ENCODE peak calls at places on chromosomes 11 and 22, in five cellular contexts. One of them, this sample, is unnamed.

GRCh38 chr22:19331474-19331873 is 40.0 kb upstream of the CLTCL1 start:
- DNase-seq in nephron progenitor cell: no peak
- DNase-seq in colonic mucosa: no peak
- DNase-seq in natural killer cell: no peak
- DNase-seq in IMR-90: no peak
- DNase-seq in this sample: no peak

GRCh38 chr22:21866821-21867527 is 471 bp downstream of the MAPK1 start:
- DNase-seq in IMR-90: no peak
- DNase-seq in natural killer cell: peak
- DNase-seq in nephron progenitor cell: no peak
- DNase-seq in colonic mucosa: peak
- DNase-seq in this sample: no peak

GRCh38 chr11:48087422-48087821 is 107.1 kb downstream of the PTPRJ start:
- DNase-seq in nephron progenitor cell: no peak
- DNase-seq in natural killer cell: no peak
- DNase-seq in colonic mucosa: no peak
- DNase-seq in IMR-90: no peak
- DNase-seq in this sample: no peak

GRCh38 chr22:27797793-27798525 is 3.6 kb downstream of the MN1 start:
- DNase-seq in nephron progenitor cell: peak
- DNase-seq in colonic mucosa: no peak
- DNase-seq in natural killer cell: no peak
- DNase-seq in IMR-90: no peak
- DNase-seq in this sample: no peak

GRCh38 chr22:20610243-20610686 is 102.9 kb downstream of the MED15 start:
- DNase-seq in IMR-90: no peak
- DNase-seq in nephron progenitor cell: no peak
- DNase-seq in natural killer cell: peak
- DNase-seq in colonic mucosa: no peak
- DNase-seq in this sample: no peak

GRCh38 chr11:3614742-3615171 is 27.0 kb downstream of the ART5 start:
- DNase-seq in nephron progenitor cell: no peak
- DNase-seq in colonic mucosa: no peak
- DNase-seq in IMR-90: no peak
- DNase-seq in natural killer cell: no peak
- DNase-seq in this sample: peak

GRCh38 chr11:11400635-11401232 is 47.7 kb upstream of the CSNK2A3 start:
- DNase-seq in IMR-90: no peak
- DNase-seq in nephron progenitor cell: no peak
- DNase-seq in natural killer cell: no peak
- DNase-seq in colonic mucosa: no peak
- DNase-seq in this sample: no peak

GRCh38 chr11:73396251-73396930 is 20.2 kb downstream of the RELT start:
- DNase-seq in natural killer cell: no peak
- DNase-seq in nephron progenitor cell: no peak
- DNase-seq in IMR-90: no peak
- DNase-seq in colonic mucosa: no peak
- DNase-seq in this sample: no peak

GRCh38 chr11:77109236-77110019 is 6.8 kb downstream of the OMP start:
- DNase-seq in nephron progenitor cell: no peak
- DNase-seq in colonic mucosa: no peak
- DNase-seq in natural killer cell: no peak
- DNase-seq in IMR-90: peak
- DNase-seq in this sample: no peak

GRCh38 chr11:92070026-92070889 is 154.4 kb upstream of the FAT3 start:
- DNase-seq in nephron progenitor cell: no peak
- DNase-seq in IMR-90: no peak
- DNase-seq in colonic mucosa: no peak
- DNase-seq in natural killer cell: no peak
- DNase-seq in this sample: no peak

GRCh38 chr22:48866906-48867597 is 960.6 kb downstream of the BRD1 start:
- DNase-seq in colonic mucosa: no peak
- DNase-seq in nephron progenitor cell: no peak
- DNase-seq in natural killer cell: no peak
- DNase-seq in IMR-90: no peak
- DNase-seq in this sample: no peak

GRCh38 chr11:75557649-75558494 is 4.2 kb upstream of the SERPINH1 start:
- DNase-seq in IMR-90: peak
- DNase-seq in nephron progenitor cell: no peak
- DNase-seq in natural killer cell: no peak
- DNase-seq in colonic mucosa: no peak
- DNase-seq in this sample: no peak

GRCh38 chr11:120573756-120574354 is 62.3 kb downstream of the GRIK4 start:
- DNase-seq in nephron progenitor cell: no peak
- DNase-seq in natural killer cell: no peak
- DNase-seq in colonic mucosa: no peak
- DNase-seq in IMR-90: no peak
- DNase-seq in this sample: no peak

GRCh38 chr22:19723990-19724827 is 870 bp downstream of the GP1BB start:
- DNase-seq in natural killer cell: no peak
- DNase-seq in nephron progenitor cell: peak
- DNase-seq in colonic mucosa: no peak
- DNase-seq in IMR-90: peak
- DNase-seq in this sample: no peak

GRCh38 chr22:50527921-50528681 is 1.7 kb downstream of the TYMP start:
- DNase-seq in IMR-90: no peak
- DNase-seq in colonic mucosa: no peak
- DNase-seq in nephron progenitor cell: no peak
- DNase-seq in natural killer cell: no peak
- DNase-seq in this sample: no peak

GRCh38 chr11:492416-493226 is 14.4 kb downstream of the RNH1 start:
- DNase-seq in natural killer cell: no peak
- DNase-seq in nephron progenitor cell: no peak
- DNase-seq in colonic mucosa: no peak
- DNase-seq in IMR-90: no peak
- DNase-seq in this sample: no peak

GRCh38 chr11:61627831-61628753 is 47.2 kb upstream of the SYT7 start:
- DNase-seq in nephron progenitor cell: peak
- DNase-seq in colonic mucosa: peak
- DNase-seq in natural killer cell: peak
- DNase-seq in IMR-90: peak
- DNase-seq in this sample: no peak
- TF ChIP-seq CTCF in nephron progenitor cell: peak
- TF ChIP-seq CTCF in colonic mucosa: peak
- TF ChIP-seq CTCF in natural killer cell: peak
- TF ChIP-seq CTCF in IMR-90: peak
- TF ChIP-seq CTCF in this sample: no peak

DNA sequence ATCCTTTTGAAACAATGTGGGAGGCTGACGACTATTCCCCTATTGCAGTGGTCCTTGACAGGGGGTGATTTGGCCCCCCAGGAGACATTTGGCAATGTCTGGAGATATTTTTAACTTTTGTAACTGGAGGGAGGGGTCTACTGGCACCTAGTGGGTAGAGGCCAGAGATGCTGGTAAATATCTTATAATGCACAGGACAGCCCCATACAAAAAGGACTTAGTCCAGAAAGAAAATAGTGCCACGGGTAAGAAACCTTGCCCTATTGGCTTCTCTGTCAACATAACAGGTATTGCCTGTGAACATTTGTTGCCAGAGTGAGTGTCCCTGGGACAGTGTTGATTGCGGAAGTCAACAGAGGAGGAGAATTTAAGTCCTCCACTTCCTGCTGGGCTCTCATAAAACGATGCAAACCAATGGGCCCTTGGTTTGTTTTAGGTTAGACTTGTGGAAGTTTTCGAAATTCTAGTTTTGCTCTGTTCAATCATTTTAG is 101.6 kb downstream of the MAML2 start:
- DNase-seq in natural killer cell: no peak
- DNase-seq in nephron progenitor cell: no peak
- DNase-seq in IMR-90: no peak
- DNase-seq in colonic mucosa: peak
- DNase-seq in this sample: no peak
- TF ChIP-seq CTCF in natural killer cell: no peak
- TF ChIP-seq CTCF in nephron progenitor cell: no peak
- TF ChIP-seq CTCF in IMR-90: peak
- TF ChIP-seq CTCF in colonic mucosa: no peak
- TF ChIP-seq CTCF in this sample: no peak

GRCh38 chr11:12834630-12835029 is 160.4 kb downstream of the TEAD1 start:
- DNase-seq in IMR-90: no peak
- DNase-seq in natural killer cell: no peak
- DNase-seq in colonic mucosa: no peak
- DNase-seq in nephron progenitor cell: no peak
- DNase-seq in this sample: no peak
- TF ChIP-seq CTCF in IMR-90: no peak
- TF ChIP-seq CTCF in natural killer cell: no peak
- TF ChIP-seq CTCF in colonic mucosa: no peak
- TF ChIP-seq CTCF in nephron progenitor cell: no peak
- TF ChIP-seq CTCF in this sample: no peak

DNA sequence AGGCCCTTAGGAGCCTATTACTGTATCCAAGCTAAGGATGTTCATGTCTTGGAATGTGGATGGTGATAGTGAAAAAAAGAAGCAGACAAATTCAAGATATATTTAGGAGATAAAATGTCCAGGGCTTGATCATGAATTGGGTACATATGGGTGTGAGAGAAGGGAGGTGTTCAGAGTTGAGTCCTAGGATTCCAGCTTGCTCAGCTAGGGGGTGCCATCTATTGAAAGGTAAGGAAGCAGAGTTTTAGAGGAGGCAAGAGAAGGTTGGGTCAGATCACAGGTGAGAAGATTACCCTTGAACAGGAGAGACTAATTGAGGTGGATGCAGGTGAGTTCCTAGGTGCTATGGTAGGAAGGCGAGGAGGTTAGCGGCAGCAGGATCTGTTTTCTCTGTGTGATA is 60.5 kb downstream of the GRAMD1B start:
- DNase-seq in nephron progenitor cell: no peak
- DNase-seq in colonic mucosa: no peak
- DNase-seq in natural killer cell: no peak
- DNase-seq in IMR-90: no peak
- DNase-seq in this sample: no peak
- TF ChIP-seq CTCF in nephron progenitor cell: no peak
- TF ChIP-seq CTCF in colonic mucosa: no peak
- TF ChIP-seq CTCF in natural killer cell: no peak
- TF ChIP-seq CTCF in IMR-90: no peak
- TF ChIP-seq CTCF in this sample: no peak

GRCh38 chr22:16932577-16932976 is 75.4 kb downstream of the GAB4 start:
- DNase-seq in nephron progenitor cell: no peak
- DNase-seq in natural killer cell: no peak
- DNase-seq in IMR-90: no peak
- DNase-seq in colonic mucosa: no peak
- DNase-seq in this sample: no peak
- TF ChIP-seq CTCF in nephron progenitor cell: no peak
- TF ChIP-seq CTCF in natural killer cell: no peak
- TF ChIP-seq CTCF in IMR-90: no peak
- TF ChIP-seq CTCF in colonic mucosa: no peak
- TF ChIP-seq CTCF in this sample: no peak

GRCh38 chr22:34943830-34944229 is 122.1 kb upstream of the ISX start:
- DNase-seq in natural killer cell: no peak
- DNase-seq in IMR-90: no peak
- DNase-seq in nephron progenitor cell: no peak
- DNase-seq in colonic mucosa: no peak
- DNase-seq in this sample: no peak
- TF ChIP-seq CTCF in natural killer cell: no peak
- TF ChIP-seq CTCF in IMR-90: no peak
- TF ChIP-seq CTCF in nephron progenitor cell: no peak
- TF ChIP-seq CTCF in colonic mucosa: no peak
- TF ChIP-seq CTCF in this sample: no peak

GRCh38 chr11:44456544-44457270 is 108.8 kb upstream of the CD82 start:
- DNase-seq in natural killer cell: no peak
- DNase-seq in colonic mucosa: no peak
- DNase-seq in nephron progenitor cell: no peak
- DNase-seq in IMR-90: no peak
- DNase-seq in this sample: no peak
- TF ChIP-seq CTCF in natural killer cell: no peak
- TF ChIP-seq CTCF in colonic mucosa: no peak
- TF ChIP-seq CTCF in nephron progenitor cell: no peak
- TF ChIP-seq CTCF in IMR-90: peak
- TF ChIP-seq CTCF in this sample: no peak

DNA sequence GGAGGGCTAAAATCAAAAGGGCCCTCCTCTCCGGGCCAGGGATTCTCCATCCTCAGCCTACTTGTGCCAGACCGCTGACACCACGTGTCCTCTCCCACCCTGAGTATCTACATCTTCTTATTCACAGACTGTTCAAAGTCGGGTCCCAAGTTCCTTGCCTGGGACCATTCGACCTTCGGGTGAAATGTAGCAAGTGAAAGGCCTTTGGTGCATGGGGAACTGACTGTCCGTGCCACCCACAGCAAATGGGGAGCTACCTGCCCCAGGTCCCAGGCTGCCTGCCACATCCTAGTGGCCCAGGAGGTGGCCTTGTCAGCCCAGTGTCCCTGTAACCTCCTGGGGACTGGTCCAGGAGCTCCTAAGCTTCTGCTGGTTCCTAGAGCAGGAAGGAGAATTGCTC is 67.3 kb downstream of the RTL6 start:
- DNase-seq in colonic mucosa: no peak
- DNase-seq in nephron progenitor cell: no peak
- DNase-seq in natural killer cell: no peak
- DNase-seq in IMR-90: no peak
- DNase-seq in this sample: no peak
- TF ChIP-seq CTCF in colonic mucosa: no peak
- TF ChIP-seq CTCF in nephron progenitor cell: no peak
- TF ChIP-seq CTCF in natural killer cell: no peak
- TF ChIP-seq CTCF in IMR-90: no peak
- TF ChIP-seq CTCF in this sample: no peak